ENCODE peak calls at places on chromosomes 13 and 19, in eight cellular contexts. C is GM23248; Q is CD8-positive, alpha-beta T cell; Y is PC-3; F is mesenchymal stem cell; O is left lung; U is thoracic aorta; G is adipocyte. K is an unnamed sample.

GRCh38 chr19:42198676-42199439 is 18.6 kb downstream of the DEDD2 start:
- DNase-seq in Q (peak; percentile 74), O (no peak), Y (no peak), C (no peak), U (no peak), F (no peak), G (no peak), K (peak; percentile 97)

GRCh38 chr19:17329061-17329767 is 5.4 kb downstream of the ANO8 start:
- DNase-seq in U (no peak), Y (no peak), O (no peak), G (no peak), C (no peak), F (no peak), Q (no peak), K (no peak)

GRCh38 chr19:23512151-23512925 is 117.1 kb upstream of the ZNF91 start:
- DNase-seq in G (no peak), Q (no peak), U (no peak), F (no peak), O (no peak), Y (no peak), C (no peak), K (no peak)

GRCh38 chr13:110685305-110685704 is 20.6 kb downstream of the CARS2 start:
- DNase-seq in G (peak; percentile 62), Q (no peak), U (no peak), C (no peak), Y (no peak), F (peak; percentile 25), O (no peak), K (no peak)

GRCh38 chr13:19607523-19608078 is 25.9 kb upstream of the MPHOSPH8 start:
- DNase-seq in O (no peak), F (no peak), C (no peak), Q (no peak), G (no peak), U (no peak), Y (no peak), K (no peak)

GRCh38 chr13:33976965-33977364 is 159.0 kb downstream of the RFC3 start:
- DNase-seq in C (no peak), G (no peak), U (no peak), F (no peak), O (no peak), Q (no peak), Y (peak; percentile 72), K (no peak)

GRCh38 chr13:29435125-29435911 is 160.2 kb downstream of the SLC7A1 start:
- DNase-seq in G (peak; percentile 90), Q (no peak), U (no peak), F (peak; percentile 98), O (no peak), Y (peak; percentile 16), C (peak; percentile 94), K (no peak)

GRCh38 chr19:17965370-17966114 is 1.4 kb upstream of the KCNN1 start:
- DNase-seq in C (no peak), U (no peak), F (no peak), G (no peak), O (no peak), Y (no peak), Q (no peak), K (no peak)

GRCh38 chr13:89627991-89628390 is 1719.5 kb upstream of the MIR17HG start:
- DNase-seq in F (peak; percentile 4), Q (no peak), C (no peak), O (no peak), U (no peak), G (no peak), Y (peak; percentile 50), K (no peak)

GRCh38 chr19:43620061-43621001 is 902 bp upstream of the ZNF428 start:
- DNase-seq in Y (no peak), F (no peak), Q (peak; percentile 87), O (no peak), U (peak; percentile 63), G (no peak), C (no peak), K (no peak)

GRCh38 chr13:114109646-114110045 is 22.8 kb downstream of the RASA3 start:
- DNase-seq in C (no peak), U (no peak), Y (no peak), Q (peak; percentile 70), O (peak; percentile 32), G (no peak), F (no peak), K (peak; percentile 41)

GRCh38 chr13:93227906-93228801 is 1.5 kb downstream of the GPC6 start:
- DNase-seq in O (peak; percentile 52), F (peak; percentile 93), G (peak; percentile 90), Q (no peak), Y (peak; percentile 64), U (no peak), C (peak; percentile 90), K (no peak)

GRCh38 chr13:69092615-69093322 is 1014.9 kb upstream of the ATXN8OS start:
- DNase-seq in O (no peak), Q (no peak), G (no peak), Y (no peak), F (no peak), C (no peak), U (no peak), K (no peak)

GRCh38 chr13:108963846-108964600 is 334.6 kb downstream of the MYO16 start:
- DNase-seq in O (no peak), Y (peak; percentile 4), F (no peak), Q (no peak), C (peak; percentile 77), U (no peak), G (peak; percentile 62), K (no peak)

GRCh38 chr13:113078895-113079720 is 26.5 kb upstream of the F7 start:
- DNase-seq in C (no peak), O (no peak), U (no peak), Q (no peak), F (no peak), G (no peak), Y (no peak), K (no peak)

GRCh38 chr19:18932216-18932841 is 8.7 kb downstream of the HOMER3 start:
- DNase-seq in Q (peak; percentile 86), Y (peak; percentile 29), O (peak; percentile 84), G (peak; percentile 64), C (peak; percentile 89), F (peak; percentile 40), U (peak; percentile 30), K (peak; percentile 58)

GRCh38 chr19:42553292-42554045 is 25.2 kb upstream of the CEACAM1 start:
- DNase-seq in F (peak; percentile 54), C (peak; percentile 85), O (peak; percentile 51), G (peak; percentile 69), Q (no peak), U (no peak), Y (peak; percentile 38), K (no peak)

GRCh38 chr13:52713894-52714293 is 25.7 kb downstream of the CNMD start:
- DNase-seq in F (no peak), G (no peak), Q (no peak), Y (no peak), C (no peak), U (no peak), O (peak; percentile 61), K (no peak)

GRCh38 chr19:47707135-47707925 is 5.9 kb upstream of the EHD2 start:
- DNase-seq in Q (peak; percentile 74), C (peak; percentile 86), U (no peak), G (peak; percentile 91), F (peak; percentile 78), Y (peak; percentile 88), O (peak; percentile 63), K (peak; percentile 78)

GRCh38 chr19:49430678-49431329 is 5.6 kb downstream of the GFY start:
- DNase-seq in U (no peak), Q (no peak), C (peak; percentile 36), G (no peak), F (no peak), Y (no peak), O (no peak), K (peak; percentile 27)

GRCh38 chr13:95834134-95834765 is 157.3 kb downstream of the DNAJC3 start:
- DNase-seq in C (peak; percentile 70), O (peak; percentile 54), G (peak; percentile 82), U (no peak), Y (peak; percentile 61), F (peak; percentile 71), Q (peak; percentile 64), K (peak; percentile 61)

DNA sequence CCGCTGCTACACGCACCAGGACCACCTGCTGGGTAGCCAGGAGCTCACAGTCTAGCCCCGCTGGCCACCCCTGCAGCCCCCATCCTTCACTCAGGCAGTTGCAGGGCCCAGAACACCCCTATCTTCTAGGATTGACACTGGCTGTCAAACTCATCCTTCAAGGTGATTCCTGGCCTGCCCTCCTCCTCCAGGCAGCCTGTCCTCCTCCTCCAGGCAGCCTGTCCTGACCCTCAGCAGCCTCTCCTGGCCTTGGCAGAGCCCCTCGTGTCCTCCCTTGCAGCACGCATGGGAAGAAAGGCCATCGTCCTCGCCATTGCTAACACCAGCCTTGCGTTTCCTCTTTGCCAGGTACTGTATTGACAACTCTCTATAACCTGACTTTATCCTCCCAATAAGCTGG is 3.8 kb upstream of the EPS8L1 start:
- DNase-seq in C (no peak), Y (no peak), F (no peak), G (no peak), O (no peak), U (no peak), Q (no peak), K (no peak)
- H3K4me3 ChIP-seq in C (no peak overlapping the region), Y (no peak overlapping the region), F (no peak overlapping the region), G (no peak overlapping the region), O (no peak overlapping the region), U (no peak overlapping the region), Q (no peak overlapping the region), K (no peak overlapping the region)

DNA sequence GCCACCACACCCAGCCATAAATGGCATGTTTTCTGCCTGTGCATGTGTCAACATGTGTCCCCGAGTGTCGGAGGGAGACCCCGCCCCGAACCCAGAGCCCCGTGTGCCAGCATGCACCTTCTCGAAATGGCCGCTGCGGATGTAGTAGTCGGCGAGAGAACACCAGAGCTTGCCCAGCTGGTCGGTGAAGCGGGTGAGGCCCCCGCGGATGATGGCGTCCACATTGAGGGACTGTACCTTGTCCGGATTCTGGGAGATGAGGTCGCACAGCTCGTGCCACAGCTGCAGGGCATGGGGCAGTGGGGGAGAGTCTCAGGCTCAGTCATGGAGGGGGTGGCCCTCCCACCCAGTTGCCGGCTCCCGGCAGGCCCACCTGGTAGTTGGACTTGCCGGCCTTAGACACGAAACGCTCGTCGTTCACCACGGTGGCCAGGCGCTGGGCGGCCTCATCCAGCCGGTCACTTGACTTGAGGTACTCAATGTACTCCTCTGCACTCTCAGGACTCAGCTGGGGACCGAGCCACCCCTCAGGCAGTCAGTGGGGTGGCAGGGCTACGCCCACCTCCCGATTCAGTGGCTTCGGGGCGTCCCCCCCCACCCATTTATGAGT is 3.5 kb downstream of the XAB2 start:
- DNase-seq in G (no peak), O (no peak), Q (no peak), U (no peak), F (no peak), Y (no peak), C (no peak), K (no peak)
- H3K36me3 ChIP-seq in G (peaks cover 38% of the 10 kb centered on the region), O (no peaks in the 10 kb centered on the region), Q (peaks cover 55% of the 10 kb centered on the region), U (peaks cover 39% of the 10 kb centered on the region), F (peaks cover 68% of the 10 kb centered on the region), Y (peaks cover 30% of the 10 kb centered on the region), C (no peaks in the 10 kb centered on the region), K (peaks cover 67% of the 10 kb centered on the region)

GRCh38 chr19:2294377-2295335 is 12.7 kb upstream of the PEAK3 start:
- DNase-seq in F (no peak), Q (no peak), C (peak; percentile 86), Y (no peak), U (no peak), O (no peak), G (peak; percentile 78), K (no peak)
- H3K4me3 ChIP-seq in F (peak overlapping the region; percentile 19), Q (no peak overlapping the region), C (peak overlapping the region; percentile 6), Y (no peak overlapping the region), U (peak overlapping the region; percentile 53), O (no peak overlapping the region), G (peak overlapping the region; percentile 18), K (no peak overlapping the region)

DNA sequence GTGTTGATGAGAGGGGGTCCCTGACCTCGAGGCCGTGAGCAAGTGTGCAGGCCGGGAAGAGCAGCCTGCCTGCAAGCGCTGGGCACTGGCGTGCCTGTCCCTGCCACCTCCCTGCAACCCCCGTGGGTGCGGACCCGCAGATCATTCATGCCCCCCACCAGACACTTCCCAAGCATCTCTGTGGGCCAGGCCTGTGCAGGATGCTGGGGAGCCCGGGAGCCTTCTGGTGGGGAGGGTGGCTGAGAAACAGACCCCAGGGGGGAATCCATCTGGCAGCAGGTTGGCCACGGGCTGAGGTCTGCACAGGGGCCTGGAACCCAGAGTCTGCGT is 18.4 kb upstream of the CACTIN start:
- DNase-seq in Y (no peak), O (no peak), C (no peak), F (no peak), G (no peak), Q (no peak), U (no peak), K (no peak)
- H3K36me3 ChIP-seq in Y (no peaks in the 10 kb centered on the region), O (no peaks in the 10 kb centered on the region), C (no peaks in the 10 kb centered on the region), F (peaks cover 88% of the 10 kb centered on the region), G (peaks cover 24% of the 10 kb centered on the region), Q (no peaks in the 10 kb centered on the region), U (peaks cover 55% of the 10 kb centered on the region), K (peaks cover 29% of the 10 kb centered on the region)

K was measured in DND-41.